ENCODE peak calls at places on chromosome 15, in four cellular contexts. One of them, this sample, is unnamed.

GRCh38 chr15:31867536-31868442 is 162.5 kb upstream of the CHRNA7 start:
- DNase-seq in ecto neural progenitor cell: peak; percentile 79
- DNase-seq in GM12865: peak; percentile 77
- DNase-seq in coronary artery: no peak
- DNase-seq in this sample: peak; percentile 66

GRCh38 chr15:41849204-41849603 is 10.6 kb downstream of the PLA2G4B start:
- DNase-seq in ecto neural progenitor cell: no peak
- DNase-seq in GM12865: no peak
- DNase-seq in coronary artery: no peak
- DNase-seq in this sample: no peak

GRCh38 chr15:92619380-92620101 is 36.0 kb downstream of the FAM174B start:
- DNase-seq in ecto neural progenitor cell: no peak
- DNase-seq in GM12865: no peak
- DNase-seq in coronary artery: no peak
- DNase-seq in this sample: peak; percentile 50

GRCh38 chr15:81419304-81419943 is 45.4 kb upstream of the TMC3 start:
- DNase-seq in ecto neural progenitor cell: no peak
- DNase-seq in GM12865: no peak
- DNase-seq in coronary artery: no peak
- DNase-seq in this sample: peak; percentile 37

GRCh38 chr15:69068157-69068556 is 53.7 kb downstream of the NOX5 start:
- DNase-seq in ecto neural progenitor cell: no peak
- DNase-seq in GM12865: no peak
- DNase-seq in coronary artery: no peak
- DNase-seq in this sample: no peak

GRCh38 chr15:38253448-38253847 is 812 bp downstream of the SPRED1 start:
- DNase-seq in ecto neural progenitor cell: no peak
- DNase-seq in GM12865: peak; percentile 3
- DNase-seq in coronary artery: no peak
- DNase-seq in this sample: peak; percentile 81

GRCh38 chr15:71484080-71484479 is 326.3 kb upstream of the NR2E3 start:
- DNase-seq in ecto neural progenitor cell: no peak
- DNase-seq in GM12865: no peak
- DNase-seq in coronary artery: no peak
- DNase-seq in this sample: no peak

GRCh38 chr15:73081321-73081958 is 29.2 kb downstream of the NEO1 start:
- DNase-seq in ecto neural progenitor cell: no peak
- DNase-seq in GM12865: peak; percentile 49
- DNase-seq in coronary artery: no peak
- DNase-seq in this sample: peak; percentile 65

GRCh38 chr15:100738614-100739013 is 136.2 kb downstream of the ASB7 start:
- DNase-seq in ecto neural progenitor cell: no peak
- DNase-seq in GM12865: no peak
- DNase-seq in coronary artery: no peak
- DNase-seq in this sample: no peak

This sample was measured in astrocyte of the hippocampus.